ENCODE peak calls at places on chromosomes 16 and 17, in ten cellular contexts. L is breast epithelium, O is IMR-90, G is hepatocyte, N is HCT116, Y is lung, R is cardiac muscle cell, I is suprapubic skin, B is RWPE1, Z is heart left ventricle. H is an unnamed sample.

GRCh38 chr17:59572301-59572924 is 7.0 kb downstream of the DHX40 start:
- DNase-seq in L (no peak), O (peak; percentile 35), G (no peak), N (no peak), Y (no peak), R (peak; percentile 70), I (no peak), B (no peak), Z (no peak), H (no peak)

GRCh38 chr17:8384801-8385335 is 1.9 kb upstream of the RPL26 start:
- DNase-seq in L (no peak), O (peak; percentile 93), G (peak; percentile 53), N (peak; percentile 54), Y (no peak), R (peak; percentile 86), I (no peak), B (peak; percentile 44), Z (no peak), H (no peak)

GRCh38 chr16:69057400-69058378 is 47.8 kb upstream of the HAS3 start:
- DNase-seq in L (peak; percentile 37), O (peak; percentile 91), G (no peak), N (peak; percentile 64), Y (no peak), R (peak; percentile 86), I (no peak), B (peak; percentile 93), Z (no peak), H (peak; percentile 73)

GRCh38 chr17:82463391-82463790 is 4.8 kb downstream of the NARF start:
- DNase-seq in L (no peak), O (no peak), G (no peak), N (no peak), Y (no peak), R (no peak), I (no peak), B (no peak), Z (no peak), H (no peak)

GRCh38 chr17:32275060-32276042 is 9.7 kb downstream of the RHBDL3 start:
- DNase-seq in L (no peak), O (peak; percentile 90), G (peak; percentile 72), N (peak; percentile 23), Y (no peak), R (peak; percentile 74), I (no peak), B (peak; percentile 52), Z (peak; percentile 77), H (peak; percentile 97)

GRCh38 chr17:79721993-79722671 is 8.6 kb upstream of the ENPP7 start:
- DNase-seq in L (no peak), O (no peak), G (no peak), N (no peak), Y (no peak), R (peak; percentile 15), I (no peak), B (no peak), Z (no peak), H (peak; percentile 47)

GRCh38 chr16:57510016-57510871 is 24.0 kb upstream of the DOK4 start:
- DNase-seq in L (no peak), O (no peak), G (peak; percentile 23), N (no peak), Y (no peak), R (no peak), I (no peak), B (no peak), Z (peak; percentile 27), H (no peak)

GRCh38 chr16:53893731-53894435 is 189.9 kb downstream of the FTO start:
- DNase-seq in L (peak; percentile 50), O (peak; percentile 91), G (no peak), N (no peak), Y (no peak), R (peak; percentile 55), I (no peak), B (peak; percentile 55), Z (no peak), H (peak; percentile 42)

GRCh38 chr16:12498077-12498476 is 305.6 kb downstream of the CPPED1 start:
- DNase-seq in L (no peak), O (no peak), G (no peak), N (no peak), Y (no peak), R (no peak), I (no peak), B (no peak), Z (no peak), H (no peak)

GRCh38 chr16:12500771-12501170 is 302.9 kb downstream of the CPPED1 start:
- DNase-seq in L (no peak), O (no peak), G (peak; percentile 43), N (no peak), Y (no peak), R (no peak), I (no peak), B (no peak), Z (no peak), H (no peak)

GRCh38 chr16:12496866-12497265 is 306.8 kb downstream of the CPPED1 start:
- DNase-seq in L (no peak), O (no peak), G (no peak), N (no peak), Y (no peak), R (no peak), I (no peak), B (no peak), Z (no peak), H (no peak)

GRCh38 chr16:12497558-12497957 is 306.1 kb downstream of the CPPED1 start:
- DNase-seq in L (no peak), O (no peak), G (no peak), N (no peak), Y (no peak), R (no peak), I (no peak), B (no peak), Z (no peak), H (no peak)

GRCh38 chr16:12499032-12499735 is 304.5 kb downstream of the CPPED1 start:
- DNase-seq in L (no peak), O (no peak), G (no peak), N (no peak), Y (no peak), R (no peak), I (no peak), B (no peak), Z (no peak), H (no peak)
- TF ChIP-seq CTCF in L (no peak), O (no peak), G (no peak), N (no peak), Y (no peak), R (no peak), I (no peak), B (no peak), Z (no peak), H (no peak)

GRCh38 chr17:76646712-76647111 is 3.2 kb upstream of the ST6GALNAC1 start:
- DNase-seq in L (no peak), O (no peak), G (no peak), N (no peak), Y (no peak), R (no peak), I (no peak), B (no peak), Z (no peak), H (no peak)
- H3K27ac ChIP-seq in L (no peak overlapping the region), O (no peak overlapping the region), G (no peak overlapping the region), N (no peak overlapping the region), Y (no peak overlapping the region), R (no peak overlapping the region), I (no peak overlapping the region), B (no peak overlapping the region), Z (no peak overlapping the region), H (no peak overlapping the region)

GRCh38 chr17:21379080-21379711 is 3.0 kb downstream of the KCNJ12 start:
- DNase-seq in L (no peak), O (no peak), G (no peak), N (no peak), Y (no peak), R (no peak), I (no peak), B (no peak), Z (peak; percentile 77), H (no peak)

GRCh38 chr17:21376585-21376834 is 353 bp downstream of the KCNJ12 start:
- DNase-seq in L (no peak), O (no peak), G (no peak), N (no peak), Y (no peak), R (no peak), I (no peak), B (no peak), Z (no peak), H (no peak)

GRCh38 chr17:21378553-21378952 is 2.4 kb downstream of the KCNJ12 start:
- DNase-seq in L (no peak), O (no peak), G (no peak), N (no peak), Y (no peak), R (no peak), I (no peak), B (no peak), Z (no peak), H (no peak)

GRCh38 chr17:21376835-21377690 is 906 bp downstream of the KCNJ12 start:
- DNase-seq in L (no peak), O (peak; percentile 8), G (peak; percentile 58), N (no peak), Y (no peak), R (peak; percentile 45), I (no peak), B (peak; percentile 39), Z (no peak), H (no peak)

DNA sequence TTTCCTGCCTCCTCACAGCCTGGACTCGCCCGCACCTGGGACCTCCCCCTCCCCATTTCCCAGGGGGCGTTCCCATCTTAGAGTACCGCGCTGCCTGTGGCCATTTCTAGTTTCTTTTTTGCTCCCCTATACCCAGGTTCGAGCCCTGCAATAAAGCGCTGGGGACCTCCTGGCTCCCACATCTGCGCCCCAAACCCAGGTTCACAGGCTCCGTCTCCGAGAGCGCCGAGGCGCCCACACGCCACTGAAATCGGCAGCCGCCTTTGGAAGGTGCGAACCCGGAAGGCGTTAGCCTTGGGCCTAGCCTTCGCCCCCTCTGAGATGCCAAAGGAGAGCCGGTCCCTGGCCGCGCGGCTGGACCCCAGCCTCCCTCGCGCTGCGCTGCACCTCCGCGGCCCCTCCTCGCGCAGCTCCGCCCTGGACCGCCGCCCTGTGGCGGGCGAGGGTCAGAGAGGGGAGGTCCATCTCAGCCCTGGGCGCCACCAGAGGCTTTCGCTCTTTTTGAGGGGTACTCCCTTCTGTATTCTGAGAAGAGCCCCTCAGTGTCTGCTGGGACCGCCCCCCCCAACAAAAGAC is 1.8 kb downstream of the KCNJ12 start:
- DNase-seq in L (no peak), O (no peak), G (no peak), N (no peak), Y (no peak), R (no peak), I (no peak), B (no peak), Z (no peak), H (no peak)
- TF ChIP-seq CTCF in L (no peak), O (no peak), G (peak; percentile 10), N (no peak), Y (no peak), R (peak; percentile 22), I (no peak), B (no peak), Z (no peak), H (no peak)

DNA sequence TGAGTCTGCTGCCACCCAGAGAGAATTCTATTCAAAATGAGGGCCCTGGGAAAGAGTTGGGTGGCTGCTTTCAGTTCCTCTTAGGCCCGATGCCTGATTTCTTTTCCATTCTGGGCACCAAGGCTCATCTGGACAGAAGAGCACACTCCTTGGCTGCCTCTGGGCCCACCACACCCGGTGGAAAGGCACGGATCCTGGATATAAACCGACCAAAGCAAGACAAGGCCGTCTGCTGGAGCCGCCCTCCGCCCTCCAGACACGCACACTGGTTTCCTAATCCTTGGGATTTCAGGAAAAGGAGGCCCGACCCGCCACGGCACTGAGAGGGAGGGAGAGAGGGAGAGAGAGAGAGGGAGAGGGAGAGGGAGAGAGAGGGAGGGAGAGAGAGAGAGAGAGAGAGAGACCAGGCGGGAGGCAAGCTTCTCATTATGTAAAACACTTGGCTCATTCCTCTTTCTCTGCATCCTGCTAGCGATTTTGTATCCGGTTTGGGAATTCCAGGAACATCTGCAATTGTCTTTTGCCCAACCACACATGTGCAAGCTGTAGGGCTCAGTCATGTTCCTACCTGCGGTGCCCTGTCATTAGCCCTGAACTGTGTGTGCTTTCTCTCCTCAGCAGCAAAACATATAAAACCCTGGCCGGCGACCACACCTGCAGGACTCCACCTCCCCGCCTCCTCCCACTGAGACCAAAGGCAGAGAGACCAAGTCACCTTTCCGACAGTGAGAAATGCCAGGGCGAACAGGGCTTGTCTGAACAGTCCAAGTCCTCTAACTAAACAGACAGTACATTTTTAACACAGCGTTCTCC is 347.2 kb downstream of the SOX9 start:
- DNase-seq in L (peak; percentile 91), O (no peak), G (peak; percentile 77), N (no peak), Y (no peak), R (peak; percentile 79), I (no peak), B (peak; percentile 76), Z (no peak), H (no peak)
- H3K27ac ChIP-seq in L (peak overlapping the region; percentile 75), O (no peak overlapping the region), G (peak overlapping the region; percentile 99), N (no peak overlapping the region), Y (no peak overlapping the region), R (no peak overlapping the region), I (peak overlapping the region; percentile 52), B (peak overlapping the region; percentile 95), Z (no peak overlapping the region), H (no peak overlapping the region)